ENCODE peak calls at places on chromosomes 5 and 9, in five cellular contexts. D is NCI-H146, M is Right ventricle myocardium superior, L is NCI-H748 treated with DMSO at 0.1 percent for 48 hours, O is HEK293T. P is an unnamed sample.

GRCh38 chr5:132704875-132705274 is 31.1 kb downstream of the IL4 start:
- DNase-seq in L (no peak), D (no peak), O (no peak), M (no peak), P (no peak)

GRCh38 chr5:155943516-155944407 is 383.2 kb upstream of the SGCD start:
- DNase-seq in D (peak; percentile 0), L (peak; percentile 31), O (peak; percentile 48), M (peak; percentile 54), P (no peak)

GRCh38 chr9:127388856-127389238 is 8.1 kb upstream of the SLC2A8 start:
- DNase-seq in O (no peak), L (no peak), D (no peak), M (no peak), P (no peak)

GRCh38 chr9:124074746-124075145 is 63.2 kb downstream of the LHX2 start:
- DNase-seq in M (no peak), O (no peak), D (no peak), L (no peak), P (no peak)

GRCh38 chr9:70395652-70396051 is 18.8 kb downstream of the KLF9 start:
- DNase-seq in M (no peak), O (no peak), L (no peak), D (no peak), P (no peak)

GRCh38 chr9:19937121-19937520 is 148.3 kb upstream of the SLC24A2 start:
- DNase-seq in L (no peak), O (no peak), M (no peak), D (no peak), P (no peak)

GRCh38 chr5:179131886-179132585 is 71.9 kb downstream of the ZNF354C start:
- DNase-seq in D (no peak), M (no peak), L (no peak), O (no peak), P (no peak)

GRCh38 chr9:34573599-34574325 is 15.8 kb downstream of the CNTFR start:
- DNase-seq in D (no peak), O (no peak), M (no peak), L (no peak), P (no peak)

GRCh38 chr5:135317286-135317685 is 81.7 kb downstream of the MACROH2A1 start:
- DNase-seq in D (no peak), L (no peak), M (no peak), O (no peak), P (no peak)

GRCh38 chr9:16267336-16268036 is 603.0 kb downstream of the BNC2 start:
- DNase-seq in D (no peak), L (peak; percentile 21), O (no peak), M (no peak), P (no peak)

GRCh38 chr5:167565555-167565954 is 725.9 kb upstream of the WWC1 start:
- DNase-seq in L (no peak), O (no peak), M (no peak), D (no peak), P (no peak)

GRCh38 chr5:32030226-32030625 is 143.9 kb downstream of the GOLPH3 start:
- DNase-seq in O (no peak), D (no peak), L (no peak), M (no peak), P (no peak)

GRCh38 chr9:125632321-125633115 is 74.5 kb downstream of the MAPKAP1 start:
- DNase-seq in O (no peak), M (no peak), L (no peak), D (peak; percentile 48), P (no peak)

GRCh38 chr9:88011005-88011766 is 36.9 kb upstream of the CDK20 start:
- DNase-seq in D (no peak), O (peak; percentile 26), L (no peak), M (no peak), P (no peak)